ENCODE peak calls at places on chromosomes 13 and 19, in five cellular contexts. I, Y, G, T and Z are unnamed samples.

GRCh38 chr13:105033999-105034398 is 1501.5 kb downstream of the EFNB2 start:
- DNase-seq in T (peak; percentile 44), I (no peak), Y (no peak), G (no peak), Z (no peak)

GRCh38 chr19:19064098-19064722 is 416 bp downstream of the SLC25A42 start:
- DNase-seq in T (no peak), Y (no peak), I (no peak), G (no peak), Z (no peak)

GRCh38 chr19:3175761-3176714 is 2.5 kb upstream of the S1PR4 start:
- DNase-seq in T (no peak), G (no peak), Y (peak; percentile 65), I (peak; percentile 78), Z (no peak)

GRCh38 chr13:56893843-56894242 is 246.9 kb upstream of the PRR20A start:
- DNase-seq in Y (no peak), T (no peak), I (no peak), G (no peak), Z (no peak)

GRCh38 chr19:56159009-56159501 is 16.8 kb upstream of the GALP start:
- DNase-seq in I (no peak), G (no peak), Y (no peak), T (no peak), Z (no peak)

GRCh38 chr13:23987331-23987730 is 90.0 kb upstream of the C1QTNF9B start:
- DNase-seq in I (peak; percentile 53), T (no peak), G (no peak), Y (peak; percentile 84), Z (no peak)

GRCh38 chr13:104143760-104144406 is 1077.7 kb upstream of the SLC10A2 start:
- DNase-seq in G (no peak), T (peak; percentile 53), I (peak; percentile 1), Y (no peak), Z (no peak)

GRCh38 chr13:43489168-43489730 is 297.5 kb downstream of the ENOX1 start:
- DNase-seq in G (no peak), Y (no peak), T (no peak), I (peak; percentile 58), Z (no peak)

GRCh38 chr13:111292710-111293485 is 27.5 kb upstream of the TEX29 start:
- DNase-seq in Y (no peak), I (no peak), G (no peak), T (no peak), Z (no peak)

GRCh38 chr13:27825153-27825552 is 32.9 kb downstream of the GSX1 start:
- DNase-seq in G (no peak), Y (no peak), I (no peak), T (no peak), Z (no peak)

GRCh38 chr19:28694812-28695211 is 518.1 kb downstream of the UQCRFS1 start:
- DNase-seq in T (no peak), I (no peak), Y (no peak), G (no peak), Z (no peak)

GRCh38 chr19:30883071-30883470 is 466.2 kb downstream of the TSHZ3 start:
- DNase-seq in I (no peak), T (peak; percentile 34), Y (no peak), G (no peak), Z (no peak)

GRCh38 chr19:45742969-45743368 is 9.7 kb downstream of the MEIOSIN start:
- DNase-seq in T (no peak), I (no peak), Y (no peak), G (no peak), Z (no peak)

GRCh38 chr13:106570354-106570822 is 2.5 kb upstream of the ARGLU1 start:
- DNase-seq in I (peak; percentile 69), T (peak; percentile 95), Y (peak; percentile 61), G (peak; percentile 83), Z (peak; percentile 93)

GRCh38 chr19:6272411-6272791 is 7.4 kb downstream of the MLLT1 start:
- DNase-seq in T (no peak), I (no peak), Y (no peak), G (no peak), Z (no peak)

GRCh38 chr19:8505680-8506401 is 3.4 kb upstream of the PRAM1 start:
- DNase-seq in T (peak; percentile 94), G (peak; percentile 68), Y (peak; percentile 49), I (peak; percentile 83), Z (peak; percentile 48)

GRCh38 chr19:3480383-3481091 is at the start of gene SMIM24:
- DNase-seq in Y (no peak), T (peak; percentile 59), G (no peak), I (no peak), Z (no peak)

GRCh38 chr19:46296722-46297431 is at the start of gene HIF3A:
- DNase-seq in T (peak; percentile 98), Y (no peak), I (peak; percentile 82), G (no peak), Z (no peak)

GRCh38 chr19:29666634-29667389 is 1.6 kb downstream of the PLEKHF1 start:
- DNase-seq in Y (peak; percentile 64), I (peak; percentile 88), T (peak; percentile 85), G (peak; percentile 68), Z (peak; percentile 54)

GRCh38 chr13:43936630-43937029 is 56.9 kb downstream of the LACC1 start:
- DNase-seq in G (no peak), Y (no peak), T (no peak), I (no peak), Z (no peak)

GRCh38 chr13:67390462-67391093 is 160.4 kb upstream of the PCDH9 start:
- DNase-seq in Y (peak; percentile 76), G (no peak), I (peak; percentile 62), T (no peak), Z (peak; percentile 65)

GRCh38 chr19:6536138-6536671 is 5.4 kb downstream of the TNFSF9 start:
- DNase-seq in Y (no peak), I (no peak), G (peak; percentile 54), T (peak; percentile 92), Z (peak; percentile 27)

GRCh38 chr13:64206430-64207225 is 2791.0 kb upstream of the PCDH20 start:
- DNase-seq in I (no peak), T (peak; percentile 44), Y (no peak), G (no peak), Z (no peak)

GRCh38 chr19:54041969-54042606 is 21.6 kb downstream of the VSTM1 start:
- DNase-seq in I (no peak), T (peak; percentile 71), Y (no peak), G (no peak), Z (no peak)

GRCh38 chr19:2149980-2150793 is 1.2 kb downstream of the AP3D1 start:
- DNase-seq in G (no peak), I (peak; percentile 48), Y (peak; percentile 23), T (no peak), Z (no peak)

GRCh38 chr13:113928701-113929627 is 44.9 kb downstream of the C13orf46 start:
- DNase-seq in Y (peak; percentile 69), G (peak; percentile 80), I (peak; percentile 95), T (peak; percentile 49), Z (no peak)

GRCh38 chr13:24307211-24308067 is 1.9 kb upstream of the C1QTNF9 start:
- DNase-seq in Y (no peak), T (peak; percentile 57), G (no peak), I (no peak), Z (no peak)

GRCh38 chr13:41693434-41693833 is 236.1 kb downstream of the RGCC start:
- DNase-seq in T (no peak), G (no peak), Y (no peak), I (peak; percentile 22), Z (no peak)

GRCh38 chr13:113951246-113951999 is 22.5 kb downstream of the C13orf46 start:
- DNase-seq in G (peak; percentile 78), Y (peak; percentile 45), I (peak; percentile 93), T (peak; percentile 87), Z (peak; percentile 31)

DNA sequence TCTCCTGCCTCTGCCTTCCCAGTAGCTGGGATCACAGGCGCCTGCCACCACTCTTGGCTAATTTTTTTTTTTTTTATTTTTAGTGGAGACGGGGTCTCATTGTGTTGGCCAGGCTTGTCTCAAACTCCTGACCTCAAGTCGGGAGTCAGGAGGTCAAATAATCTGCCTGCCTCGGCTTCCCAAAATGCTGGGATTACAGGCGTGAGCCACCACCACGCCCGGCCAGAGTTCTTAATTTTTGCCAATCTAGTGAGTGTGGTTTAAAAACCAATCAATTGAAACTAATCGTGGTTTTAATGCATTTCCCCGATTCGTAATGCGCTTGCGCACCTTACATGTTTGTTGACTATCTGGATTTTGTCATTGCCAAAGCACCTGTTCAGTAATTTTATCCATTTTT is 37.0 kb downstream of the SKA3 start:
- DNase-seq in I (no peak), G (no peak), T (no peak), Y (no peak), Z (no peak)
- H3K4me3 ChIP-seq in I (peak overlapping the region; percentile 83), G (no peak overlapping the region), T (peak overlapping the region; percentile 98), Y (no peak overlapping the region), Z (peak overlapping the region; percentile 97)

GRCh38 chr19:49338691-49339363 is 3.6 kb downstream of the CD37 start:
- DNase-seq in G (peak; percentile 84), T (peak; percentile 99), I (peak; percentile 54), Y (no peak), Z (peak; percentile 47)
- H3K4me3 ChIP-seq in G (no peak overlapping the region), T (peak overlapping the region; percentile 69), I (peak overlapping the region; percentile 33), Y (no peak overlapping the region), Z (peak overlapping the region; percentile 20)

GRCh38 chr19:32671883-32672282 is 3.1 kb downstream of the ANKRD27 start:
- DNase-seq in Y (no peak), I (no peak), G (no peak), T (no peak), Z (no peak)

GRCh38 chr19:32675720-32676185 is at the start of gene RGS9BP:
- DNase-seq in T (peak; percentile 77), Y (peak; percentile 59), G (peak; percentile 75), I (peak; percentile 94), Z (peak; percentile 39)

GRCh38 chr19:32674153-32674958 is 624 bp downstream of the ANKRD27 start:
- DNase-seq in I (peak; percentile 39), Y (no peak), G (no peak), T (no peak), Z (no peak)

GRCh38 chr19:32674959-32675719 is at the start of gene ANKRD27:
- DNase-seq in T (peak; percentile 99), G (peak; percentile 98), Y (peak; percentile 96), I (peak; percentile 100), Z (peak; percentile 96)

DNA sequence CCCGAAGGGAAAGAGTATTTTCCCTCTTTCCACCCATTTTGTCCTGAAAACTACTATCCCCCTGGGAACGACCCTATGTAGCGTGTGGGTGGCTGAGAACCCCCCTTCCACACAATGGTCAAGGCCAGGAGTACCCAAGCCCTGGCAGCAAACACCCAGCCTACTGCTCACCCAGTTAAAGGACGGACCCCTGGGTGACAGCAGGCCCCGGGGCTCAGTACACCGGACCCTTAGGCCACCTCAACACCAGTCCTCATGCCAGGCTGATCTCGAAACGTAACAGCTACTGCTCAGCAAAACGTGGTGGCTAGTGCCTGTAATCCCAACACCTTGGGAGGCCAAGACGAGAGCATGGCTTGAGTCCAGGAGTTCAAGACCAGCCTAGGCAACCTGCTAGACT is 1.4 kb downstream of the ANKRD27 start:
- DNase-seq in I (no peak), T (no peak), G (no peak), Y (no peak), Z (no peak)
- H3K4me3 ChIP-seq in I (peak overlapping the region; percentile 96), T (peak overlapping the region; percentile 90), G (no peak overlapping the region), Y (no peak overlapping the region), Z (no peak overlapping the region)

DNA sequence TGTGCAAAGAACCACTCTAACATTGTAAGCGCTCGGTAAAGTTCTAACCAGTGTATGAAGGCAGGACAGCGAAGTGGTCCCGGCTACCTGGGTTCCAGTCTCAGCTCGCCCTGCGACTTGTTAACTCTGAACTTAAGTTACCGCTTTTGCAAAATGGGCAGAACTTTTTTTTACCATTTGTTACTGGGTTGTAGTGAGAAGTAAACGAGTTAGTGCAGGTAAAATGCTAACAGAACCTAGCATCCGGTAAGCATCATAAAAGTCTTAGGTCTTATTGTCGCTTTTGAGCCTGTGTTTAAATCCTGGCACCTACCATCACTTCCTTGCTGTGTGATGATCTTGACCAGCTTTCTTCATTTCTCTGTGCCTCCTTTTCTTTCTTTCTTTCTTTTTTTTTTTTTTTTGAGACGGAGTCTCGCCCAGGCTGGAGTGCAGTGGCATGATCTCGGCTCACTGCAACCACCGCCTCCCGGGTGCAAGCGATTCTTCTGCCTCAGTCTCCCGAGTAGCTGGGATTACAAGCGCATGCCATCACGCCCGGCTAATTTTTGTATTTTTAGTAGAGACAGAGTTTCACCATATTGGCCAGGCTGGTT is 734 bp upstream of the TRMT1 start:
- DNase-seq in G (no peak), T (no peak), I (no peak), Y (no peak), Z (no peak)
- H3K4me3 ChIP-seq in G (peak overlapping the region; percentile 13), T (peak overlapping the region; percentile 96), I (peak overlapping the region; percentile 97), Y (peak overlapping the region; percentile 69), Z (peak overlapping the region; percentile 98)